ENCODE peak calls at places on chromosomes 7 and 10, in ten cellular contexts. One of them, this sample, is unnamed.

GRCh38 chr7:2010101-2010500 is 222.6 kb downstream of the MAD1L1 start:
- DNase-seq in posterior vena cava: peak
- DNase-seq in A549: no peak
- DNase-seq in left colon: no peak
- DNase-seq in kidney glomerular epithelial cell: no peak
- DNase-seq in HFFc6: no peak
- DNase-seq in activated gamma-delta T cell treated with anti-CD3 and anti-CD28 coated beads, Interleukin-2, amount 50 U/mL, for 16 hours: no peak
- DNase-seq in mesothelial cell of epicardium: peak
- DNase-seq in left ventricle myocardium superior: peak
- DNase-seq in neural progenitor cell: no peak
- DNase-seq in this sample: no peak

GRCh38 chr7:81684513-81685262 is 85.2 kb downstream of the HGF start:
- DNase-seq in posterior vena cava: peak
- DNase-seq in A549: peak
- DNase-seq in left colon: peak
- DNase-seq in kidney glomerular epithelial cell: peak
- DNase-seq in HFFc6: peak
- DNase-seq in activated gamma-delta T cell treated with anti-CD3 and anti-CD28 coated beads, Interleukin-2, amount 50 U/mL, for 16 hours: no peak
- DNase-seq in mesothelial cell of epicardium: peak
- DNase-seq in left ventricle myocardium superior: peak
- DNase-seq in neural progenitor cell: peak
- DNase-seq in this sample: peak

GRCh38 chr7:104552102-104552501 is 223.7 kb downstream of the LHFPL3 start:
- DNase-seq in posterior vena cava: peak
- DNase-seq in A549: peak
- DNase-seq in left colon: no peak
- DNase-seq in kidney glomerular epithelial cell: peak
- DNase-seq in HFFc6: no peak
- DNase-seq in activated gamma-delta T cell treated with anti-CD3 and anti-CD28 coated beads, Interleukin-2, amount 50 U/mL, for 16 hours: no peak
- DNase-seq in mesothelial cell of epicardium: no peak
- DNase-seq in left ventricle myocardium superior: peak
- DNase-seq in neural progenitor cell: peak
- DNase-seq in this sample: peak

GRCh38 chr7:2947381-2947780 is 96.3 kb downstream of the CARD11 start:
- DNase-seq in posterior vena cava: no peak
- DNase-seq in A549: no peak
- DNase-seq in left colon: peak
- DNase-seq in kidney glomerular epithelial cell: no peak
- DNase-seq in HFFc6: no peak
- DNase-seq in activated gamma-delta T cell treated with anti-CD3 and anti-CD28 coated beads, Interleukin-2, amount 50 U/mL, for 16 hours: no peak
- DNase-seq in mesothelial cell of epicardium: no peak
- DNase-seq in left ventricle myocardium superior: no peak
- DNase-seq in neural progenitor cell: no peak
- DNase-seq in this sample: no peak

GRCh38 chr10:110222896-110223675 is 15.7 kb downstream of the MXI1 start:
- DNase-seq in posterior vena cava: no peak
- DNase-seq in A549: no peak
- DNase-seq in left colon: no peak
- DNase-seq in kidney glomerular epithelial cell: no peak
- DNase-seq in HFFc6: no peak
- DNase-seq in activated gamma-delta T cell treated with anti-CD3 and anti-CD28 coated beads, Interleukin-2, amount 50 U/mL, for 16 hours: no peak
- DNase-seq in mesothelial cell of epicardium: no peak
- DNase-seq in left ventricle myocardium superior: no peak
- DNase-seq in neural progenitor cell: no peak
- DNase-seq in this sample: no peak

GRCh38 chr7:152909280-152909679 is 149.7 kb downstream of the ACTR3B start:
- DNase-seq in posterior vena cava: no peak
- DNase-seq in A549: no peak
- DNase-seq in left colon: no peak
- DNase-seq in kidney glomerular epithelial cell: no peak
- DNase-seq in HFFc6: no peak
- DNase-seq in activated gamma-delta T cell treated with anti-CD3 and anti-CD28 coated beads, Interleukin-2, amount 50 U/mL, for 16 hours: no peak
- DNase-seq in mesothelial cell of epicardium: no peak
- DNase-seq in left ventricle myocardium superior: no peak
- DNase-seq in neural progenitor cell: no peak
- DNase-seq in this sample: no peak

GRCh38 chr10:125550362-125550761 is 132.6 kb downstream of the TEX36 start:
- DNase-seq in posterior vena cava: no peak
- DNase-seq in A549: no peak
- DNase-seq in left colon: no peak
- DNase-seq in kidney glomerular epithelial cell: no peak
- DNase-seq in HFFc6: no peak
- DNase-seq in activated gamma-delta T cell treated with anti-CD3 and anti-CD28 coated beads, Interleukin-2, amount 50 U/mL, for 16 hours: no peak
- DNase-seq in mesothelial cell of epicardium: no peak
- DNase-seq in left ventricle myocardium superior: no peak
- DNase-seq in neural progenitor cell: no peak
- DNase-seq in this sample: no peak

GRCh38 chr7:108335264-108335918 is 120.8 kb downstream of the NRCAM start:
- DNase-seq in posterior vena cava: no peak
- DNase-seq in A549: peak
- DNase-seq in left colon: no peak
- DNase-seq in kidney glomerular epithelial cell: no peak
- DNase-seq in HFFc6: no peak
- DNase-seq in activated gamma-delta T cell treated with anti-CD3 and anti-CD28 coated beads, Interleukin-2, amount 50 U/mL, for 16 hours: no peak
- DNase-seq in mesothelial cell of epicardium: peak
- DNase-seq in left ventricle myocardium superior: no peak
- DNase-seq in neural progenitor cell: no peak
- DNase-seq in this sample: peak

GRCh38 chr7:79308176-79308575 is 145.3 kb downstream of the MAGI2 start:
- DNase-seq in posterior vena cava: no peak
- DNase-seq in A549: peak
- DNase-seq in left colon: no peak
- DNase-seq in kidney glomerular epithelial cell: peak
- DNase-seq in HFFc6: no peak
- DNase-seq in activated gamma-delta T cell treated with anti-CD3 and anti-CD28 coated beads, Interleukin-2, amount 50 U/mL, for 16 hours: no peak
- DNase-seq in mesothelial cell of epicardium: no peak
- DNase-seq in left ventricle myocardium superior: no peak
- DNase-seq in neural progenitor cell: peak
- DNase-seq in this sample: no peak

GRCh38 chr10:70715853-70716795 is 43.8 kb downstream of the ADAMTS14 start:
- DNase-seq in posterior vena cava: no peak
- DNase-seq in A549: peak
- DNase-seq in left colon: no peak
- DNase-seq in kidney glomerular epithelial cell: no peak
- DNase-seq in HFFc6: peak
- DNase-seq in activated gamma-delta T cell treated with anti-CD3 and anti-CD28 coated beads, Interleukin-2, amount 50 U/mL, for 16 hours: no peak
- DNase-seq in mesothelial cell of epicardium: no peak
- DNase-seq in left ventricle myocardium superior: no peak
- DNase-seq in neural progenitor cell: peak
- DNase-seq in this sample: peak

GRCh38 chr7:41979834-41980307 is 257.1 kb downstream of the GLI3 start:
- DNase-seq in posterior vena cava: no peak
- DNase-seq in A549: peak
- DNase-seq in left colon: no peak
- DNase-seq in kidney glomerular epithelial cell: peak
- DNase-seq in HFFc6: peak
- DNase-seq in activated gamma-delta T cell treated with anti-CD3 and anti-CD28 coated beads, Interleukin-2, amount 50 U/mL, for 16 hours: no peak
- DNase-seq in mesothelial cell of epicardium: no peak
- DNase-seq in left ventricle myocardium superior: no peak
- DNase-seq in neural progenitor cell: peak
- DNase-seq in this sample: no peak

GRCh38 chr7:7099584-7100014 is 82.7 kb upstream of the C1GALT1 start:
- DNase-seq in posterior vena cava: peak
- DNase-seq in A549: peak
- DNase-seq in left colon: peak
- DNase-seq in kidney glomerular epithelial cell: peak
- DNase-seq in HFFc6: peak
- DNase-seq in activated gamma-delta T cell treated with anti-CD3 and anti-CD28 coated beads, Interleukin-2, amount 50 U/mL, for 16 hours: no peak
- DNase-seq in mesothelial cell of epicardium: peak
- DNase-seq in left ventricle myocardium superior: peak
- DNase-seq in neural progenitor cell: peak
- DNase-seq in this sample: peak

This sample was measured in astrocyte.